ENCODE peak calls at places on chromosomes 13 and 19, in four cellular contexts. One of them, this sample, is unnamed.

GRCh38 chr19:21101511-21102242 is 19.7 kb downstream of the ZNF714 start:
- DNase-seq in HepG2: no peak
- DNase-seq in K562: no peak
- DNase-seq in GM12878: no peak
- DNase-seq in this sample: no peak

GRCh38 chr19:8056533-8056932 is 4.0 kb downstream of the CCL25 start:
- DNase-seq in GM12878: no peak
- DNase-seq in HepG2: no peak
- DNase-seq in K562: no peak
- DNase-seq in this sample: no peak

GRCh38 chr13:74306496-74306895 is 172.3 kb upstream of the KLF12 start:
- DNase-seq in GM12878: no peak
- DNase-seq in K562: no peak
- DNase-seq in HepG2: no peak
- DNase-seq in this sample: peak

GRCh38 chr19:57465680-57466381 is 8.9 kb upstream of the VN1R1 start:
- DNase-seq in K562: peak
- DNase-seq in HepG2: peak
- DNase-seq in GM12878: peak
- DNase-seq in this sample: peak

GRCh38 chr19:10113592-10113963 is 2.1 kb downstream of the P2RY11 start:
- DNase-seq in K562: peak
- DNase-seq in GM12878: no peak
- DNase-seq in HepG2: no peak
- DNase-seq in this sample: peak

GRCh38 chr13:52884429-52884828 is 36.0 kb upstream of the PCDH8 start:
- DNase-seq in HepG2: no peak
- DNase-seq in GM12878: no peak
- DNase-seq in K562: no peak
- DNase-seq in this sample: no peak

GRCh38 chr19:46759817-46760333 is 13.6 kb upstream of the STRN4 start:
- DNase-seq in K562: no peak
- DNase-seq in HepG2: no peak
- DNase-seq in GM12878: no peak
- DNase-seq in this sample: peak

GRCh38 chr13:49517461-49517860 is 21.7 kb downstream of the PHF11 start:
- DNase-seq in K562: no peak
- DNase-seq in GM12878: no peak
- DNase-seq in HepG2: peak
- DNase-seq in this sample: peak

GRCh38 chr19:51799311-51799997 is 4.5 kb downstream of the FPR3 start:
- DNase-seq in K562: peak
- DNase-seq in HepG2: peak
- DNase-seq in GM12878: no peak
- DNase-seq in this sample: no peak

GRCh38 chr19:43605875-43606568 is 5.9 kb upstream of the SRRM5 start:
- DNase-seq in HepG2: no peak
- DNase-seq in K562: peak
- DNase-seq in GM12878: no peak
- DNase-seq in this sample: no peak

GRCh38 chr13:101695870-101696516 is 243.5 kb downstream of the ITGBL1 start:
- DNase-seq in GM12878: no peak
- DNase-seq in K562: no peak
- DNase-seq in HepG2: no peak
- DNase-seq in this sample: no peak

GRCh38 chr13:65660696-65661095 is 1569.4 kb downstream of the PCDH9 start:
- DNase-seq in K562: no peak
- DNase-seq in GM12878: no peak
- DNase-seq in HepG2: no peak
- DNase-seq in this sample: no peak

GRCh38 chr13:95411641-95412040 is 110.4 kb upstream of the ABCC4 start:
- DNase-seq in K562: no peak
- DNase-seq in GM12878: no peak
- DNase-seq in HepG2: no peak
- DNase-seq in this sample: no peak

GRCh38 chr13:76980075-76980718 is 11.7 kb upstream of the CLN5 start:
- DNase-seq in GM12878: no peak
- DNase-seq in K562: peak
- DNase-seq in HepG2: peak
- DNase-seq in this sample: peak

GRCh38 chr19:872266-872951 is 12.9 kb downstream of the CFD start:
- DNase-seq in GM12878: peak
- DNase-seq in K562: peak
- DNase-seq in HepG2: no peak
- DNase-seq in this sample: peak

GRCh38 chr19:875265-875879 is 15.9 kb downstream of the CFD start:
- DNase-seq in GM12878: no peak
- DNase-seq in HepG2: no peak
- DNase-seq in K562: no peak
- DNase-seq in this sample: no peak

GRCh38 chr19:876780-877314 is 16.1 kb downstream of the MED16 start:
- DNase-seq in K562: no peak
- DNase-seq in GM12878: no peak
- DNase-seq in HepG2: no peak
- DNase-seq in this sample: no peak

GRCh38 chr19:873084-874019 is 13.9 kb downstream of the CFD start:
- DNase-seq in GM12878: peak
- DNase-seq in HepG2: no peak
- DNase-seq in K562: peak
- DNase-seq in this sample: peak

GRCh38 chr19:876089-876488 is 16.6 kb downstream of the CFD start:
- DNase-seq in GM12878: no peak
- DNase-seq in HepG2: no peak
- DNase-seq in K562: no peak
- DNase-seq in this sample: no peak
- TF ChIP-seq JUNB in GM12878: no peak
- TF ChIP-seq JUNB in HepG2: no peak
- TF ChIP-seq JUNB in K562: no peak
- TF ChIP-seq JUNB in this sample: no peak

GRCh38 chr13:62704795-62705329 is 1289.2 kb upstream of the PCDH20 start:
- DNase-seq in GM12878: no peak
- DNase-seq in K562: no peak
- DNase-seq in HepG2: no peak
- DNase-seq in this sample: no peak

GRCh38 chr13:62710766-62711165 is 1295.1 kb upstream of the PCDH20 start:
- DNase-seq in GM12878: no peak
- DNase-seq in K562: no peak
- DNase-seq in HepG2: no peak
- DNase-seq in this sample: no peak

GRCh38 chr13:62702502-62702901 is 1286.9 kb upstream of the PCDH20 start:
- DNase-seq in GM12878: no peak
- DNase-seq in K562: no peak
- DNase-seq in HepG2: no peak
- DNase-seq in this sample: no peak

GRCh38 chr13:62706035-62706434 is 1290.4 kb upstream of the PCDH20 start:
- DNase-seq in HepG2: no peak
- DNase-seq in GM12878: no peak
- DNase-seq in K562: no peak
- DNase-seq in this sample: no peak
- H2AFZ ChIP-seq in HepG2: no peak
- H2AFZ ChIP-seq in GM12878: no peak
- H2AFZ ChIP-seq in K562: no peak
- H2AFZ ChIP-seq in this sample: no peak

GRCh38 chr13:34867590-34867989 is 74.5 kb upstream of the NBEA start:
- DNase-seq in HepG2: no peak
- DNase-seq in GM12878: peak
- DNase-seq in K562: no peak
- DNase-seq in this sample: no peak
- TF ChIP-seq JUNB in HepG2: no peak
- TF ChIP-seq JUNB in GM12878: no peak
- TF ChIP-seq JUNB in K562: no peak
- TF ChIP-seq JUNB in this sample: no peak

DNA sequence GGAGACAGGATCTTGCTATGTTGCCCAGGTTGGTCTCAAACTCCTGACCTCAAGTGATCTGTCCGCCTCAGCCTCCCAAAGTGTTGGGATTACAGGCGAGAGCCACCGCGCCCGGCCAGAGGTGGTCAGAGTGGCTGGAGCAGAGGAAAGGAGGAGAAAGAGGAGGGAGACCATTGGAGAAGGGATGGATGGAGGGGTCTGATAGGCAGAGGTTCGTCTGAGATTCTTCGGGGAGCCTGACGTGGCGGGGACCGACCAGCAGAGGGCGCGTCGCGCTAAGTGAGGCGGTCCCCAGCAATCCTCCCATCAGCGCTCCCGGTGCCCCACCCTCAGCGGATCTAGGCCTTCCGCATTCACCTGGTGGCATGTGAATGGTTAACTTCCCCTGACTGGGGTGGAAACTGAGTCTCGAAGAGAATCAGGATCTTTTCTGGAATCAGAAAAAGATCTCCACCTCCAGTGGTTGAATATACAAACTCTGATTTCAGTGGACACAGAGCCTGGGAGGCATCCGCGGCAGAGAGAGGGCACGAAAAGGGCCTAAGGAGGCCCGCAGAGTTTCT is 8.8 kb downstream of the GTPBP3 start:
- DNase-seq in HepG2: peak
- DNase-seq in GM12878: peak
- DNase-seq in K562: peak
- DNase-seq in this sample: peak
- H2AFZ ChIP-seq in HepG2: no peak
- H2AFZ ChIP-seq in GM12878: peak
- H2AFZ ChIP-seq in K562: peak
- H2AFZ ChIP-seq in this sample: no peak

GRCh38 chr19:3163230-3163886 is 15.2 kb upstream of the S1PR4 start:
- DNase-seq in K562: peak
- DNase-seq in GM12878: no peak
- DNase-seq in HepG2: peak
- DNase-seq in this sample: peak
- TF ChIP-seq JUNB in K562: no peak
- TF ChIP-seq JUNB in GM12878: no peak
- TF ChIP-seq JUNB in HepG2: no peak
- TF ChIP-seq JUNB in this sample: no peak

DNA sequence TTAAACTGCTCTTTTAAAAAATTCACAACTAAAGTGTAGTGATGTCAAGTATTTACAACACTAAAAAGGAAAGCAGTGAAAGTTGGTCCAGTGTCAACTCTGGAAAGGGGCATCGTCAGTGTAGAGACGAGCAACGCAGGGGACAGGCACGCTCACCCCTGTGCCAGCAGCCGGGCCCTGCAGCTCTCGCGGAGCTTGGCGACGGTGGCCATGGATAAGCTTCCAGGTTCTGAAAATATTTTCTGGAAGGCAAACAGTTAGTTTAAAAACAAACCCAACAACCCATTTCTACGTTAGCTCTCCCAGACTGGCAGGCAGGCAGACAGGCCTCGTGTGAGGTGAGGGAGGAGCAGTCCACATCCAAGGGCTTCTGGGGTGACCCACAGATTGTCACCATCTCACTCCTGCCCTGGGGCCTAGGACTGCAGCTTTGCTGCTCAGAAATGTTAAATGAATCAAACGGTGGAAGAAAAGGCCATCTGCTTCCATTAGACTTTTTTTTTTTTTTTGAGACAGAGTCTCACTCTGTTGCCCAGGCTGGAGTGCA is 27.4 kb downstream of the LAMP1 start:
- DNase-seq in GM12878: no peak
- DNase-seq in HepG2: no peak
- DNase-seq in K562: no peak
- DNase-seq in this sample: no peak
- H2AFZ ChIP-seq in GM12878: no peak
- H2AFZ ChIP-seq in HepG2: no peak
- H2AFZ ChIP-seq in K562: no peak
- H2AFZ ChIP-seq in this sample: no peak

This sample was measured in GM23338.